ENCODE peak calls at places on chromosomes 16 and 17, in six cellular contexts. V is activated T-helper 1 cell treated with anti-CD3 and anti-CD28 coated beads, Interleukin-2, amount 50 U/mL, for 16 hours; F is endothelial cell; D is iPS-NIHi11; E is dorsolateral prefrontal cortex; A is COLO829. K is an unnamed sample.

GRCh38 chr17:79842656-79843474 is 3.6 kb upstream of the CBX4 start:
- DNase-seq in V (no peak), F (no peak), D (no peak), E (no peak), A (no peak), K (peak; percentile 81)

GRCh38 chr16:19223235-19223847 is 55.3 kb downstream of the SYT17 start:
- DNase-seq in V (no peak), F (peak; percentile 49), D (peak; percentile 66), E (no peak), A (no peak), K (no peak)

GRCh38 chr17:55304171-55304859 is 39.6 kb downstream of the HLF start:
- DNase-seq in V (no peak), F (no peak), D (no peak), E (no peak), A (no peak), K (no peak)

GRCh38 chr17:60333628-60334031 is 58.3 kb downstream of the USP32 start:
- DNase-seq in V (no peak), F (no peak), D (no peak), E (no peak), A (no peak), K (peak; percentile 30)

GRCh38 chr16:50711862-50712567 is 18.6 kb downstream of the NOD2 start:
- DNase-seq in V (no peak), F (no peak), D (no peak), E (peak; percentile 85), A (no peak), K (peak; percentile 89)

GRCh38 chr16:49800876-49801275 is 55.0 kb downstream of the ZNF423 start:
- DNase-seq in V (no peak), F (no peak), D (no peak), E (no peak), A (peak; percentile 3), K (no peak)

GRCh38 chr16:24189941-24190340 is 66.2 kb upstream of the CACNG3 start:
- DNase-seq in V (no peak), F (no peak), D (no peak), E (no peak), A (no peak), K (no peak)

GRCh38 chr16:10981697-10982216 is 37.4 kb downstream of the CLEC16A start:
- DNase-seq in V (no peak), F (peak; percentile 31), D (peak; percentile 61), E (no peak), A (no peak), K (peak; percentile 53)

GRCh38 chr17:40600486-40601046 is 35.3 kb upstream of the CCR7 start:
- DNase-seq in V (no peak), F (no peak), D (no peak), E (no peak), A (no peak), K (no peak)

GRCh38 chr16:47060596-47060995 is 83.1 kb downstream of the NETO2 start:
- DNase-seq in V (no peak), F (no peak), D (no peak), E (no peak), A (no peak), K (no peak)

GRCh38 chr17:68368387-68368786 is 77.1 kb downstream of the ARSG start:
- DNase-seq in V (no peak), F (no peak), D (no peak), E (no peak), A (no peak), K (no peak)

GRCh38 chr16:3698941-3699340 is 18.4 kb downstream of the TRAP1 start:
- DNase-seq in V (no peak), F (no peak), D (no peak), E (no peak), A (no peak), K (no peak)

GRCh38 chr17:13587487-13588338 is 14.0 kb downstream of the HS3ST3A1 start:
- DNase-seq in V (no peak), F (no peak), D (no peak), E (no peak), A (no peak), K (no peak)

GRCh38 chr16:80938928-80939260 is 67.8 kb downstream of the CMC2 start:
- DNase-seq in V (no peak), F (no peak), D (no peak), E (no peak), A (no peak), K (no peak)

GRCh38 chr17:67156269-67157199 is 88.5 kb downstream of the HELZ start:
- DNase-seq in V (no peak), F (no peak), D (peak; percentile 12), E (no peak), A (no peak), K (no peak)

GRCh38 chr17:79941088-79942010 is 94.3 kb downstream of the TBC1D16 start:
- DNase-seq in V (no peak), F (no peak), D (no peak), E (peak; percentile 39), A (no peak), K (no peak)

GRCh38 chr17:49739662-49740271 is 24.2 kb downstream of the FAM117A start:
- DNase-seq in V (peak; percentile 83), F (no peak), D (no peak), E (no peak), A (no peak), K (peak; percentile 67)

GRCh38 chr17:67270411-67270810 is 25.4 kb upstream of the HELZ start:
- DNase-seq in V (no peak), F (no peak), D (no peak), E (no peak), A (no peak), K (no peak)

GRCh38 chr17:7262192-7263070 is at the start of gene CLDN7:
- DNase-seq in V (no peak), F (peak; percentile 26), D (peak; percentile 90), E (no peak), A (no peak), K (peak; percentile 42)

GRCh38 chr17:31558748-31559646 is 167.5 kb downstream of the RAB11FIP4 start:
- DNase-seq in V (peak; percentile 47), F (peak; percentile 78), D (peak; percentile 91), E (no peak), A (peak; percentile 67), K (peak; percentile 95)

GRCh38 chr16:87264634-87265033 is 52.6 kb downstream of the C16orf95 start:
- DNase-seq in V (no peak), F (no peak), D (no peak), E (no peak), A (no peak), K (no peak)

GRCh38 chr16:88088161-88088581 is 136.9 kb downstream of the BANP start:
- DNase-seq in V (no peak), F (no peak), D (no peak), E (no peak), A (no peak), K (no peak)

GRCh38 chr17:4739122-4740024 is at the start of the genes CXCL16 and ZMYND15:
- DNase-seq in V (peak; percentile 37), F (peak; percentile 31), D (peak; percentile 80), E (no peak), A (peak; percentile 27), K (peak; percentile 79)

GRCh38 chr16:2447920-2448583 is 11.9 kb upstream of the TEDC2 start:
- DNase-seq in V (no peak), F (no peak), D (no peak), E (no peak), A (no peak), K (no peak)

GRCh38 chr16:54490089-54490488 is 203.5 kb upstream of the IRX3 start:
- DNase-seq in V (no peak), F (no peak), D (no peak), E (no peak), A (no peak), K (no peak)